ENCODE peak calls at places on chromosome 2, in ten cellular contexts. A is endothelial cell of umbilical vein; Q is left ventricle myocardium superior; H is NCI-H774; B is naive thymus-derived CD8-positive, alpha-beta T cell; D is NCI-H526; W is CD8-positive, alpha-beta memory T cell; T is amygdala; K is T1000; F is NAMALWA. L is an unnamed sample.

GRCh38 chr2:62424899-62425298 is 81.1 kb downstream of the TMEM17 start:
- DNase-seq in A (no peak), Q (no peak), H (no peak), B (no peak), D (no peak), W (no peak), T (no peak), K (no peak), F (no peak), L (no peak)

GRCh38 chr2:193929131-193929530 is 1727.9 kb upstream of the SLC39A10 start:
- DNase-seq in A (peak; percentile 63), Q (no peak), H (no peak), B (no peak), D (no peak), W (no peak), T (no peak), K (no peak), F (no peak), L (no peak)

GRCh38 chr2:43605079-43605655 is 9.3 kb upstream of the THADA start:
- DNase-seq in A (peak; percentile 43), Q (no peak), H (peak; percentile 7), B (peak; percentile 23), D (peak; percentile 55), W (no peak), T (no peak), K (no peak), F (peak; percentile 67), L (peak; percentile 24)

GRCh38 chr2:41853427-41854191 is 194.2 kb upstream of the PKDCC start:
- DNase-seq in A (peak; percentile 53), Q (no peak), H (peak; percentile 27), B (no peak), D (peak; percentile 76), W (no peak), T (peak; percentile 5), K (peak; percentile 9), F (peak; percentile 22), L (peak; percentile 58)

GRCh38 chr2:190205643-190206042 is 114.0 kb downstream of the HIBCH start:
- DNase-seq in A (no peak), Q (no peak), H (no peak), B (no peak), D (no peak), W (no peak), T (no peak), K (no peak), F (no peak), L (no peak)

GRCh38 chr2:46487667-46488333 is 8.4 kb downstream of the TMEM247 start:
- DNase-seq in A (peak; percentile 32), Q (peak; percentile 91), H (no peak), B (no peak), D (no peak), W (no peak), T (no peak), K (peak; percentile 32), F (no peak), L (no peak)

GRCh38 chr2:71620116-71620515 is 166.8 kb downstream of the DYSF start:
- DNase-seq in A (no peak), Q (peak; percentile 4), H (no peak), B (no peak), D (no peak), W (no peak), T (no peak), K (no peak), F (no peak), L (no peak)

GRCh38 chr2:145939949-145940348 is 1420.0 kb upstream of the ZEB2 start:
- DNase-seq in A (no peak), Q (no peak), H (no peak), B (no peak), D (no peak), W (no peak), T (no peak), K (no peak), F (no peak), L (no peak)

GRCh38 chr2:30454571-30454970 is 7.5 kb downstream of the LCLAT1 start:
- DNase-seq in A (no peak), Q (no peak), H (no peak), B (no peak), D (no peak), W (no peak), T (no peak), K (no peak), F (no peak), L (no peak)

GRCh38 chr2:24969784-24970183 is 2.0 kb downstream of the DNAJC27 start:
- DNase-seq in A (no peak), Q (no peak), H (no peak), B (no peak), D (no peak), W (no peak), T (no peak), K (no peak), F (no peak), L (no peak)

GRCh38 chr2:158034198-158034831 is 67.4 kb upstream of the UPP2 start:
- DNase-seq in A (peak; percentile 51), Q (no peak), H (peak; percentile 44), B (peak; percentile 17), D (peak; percentile 76), W (no peak), T (no peak), K (peak; percentile 6), F (peak; percentile 59), L (peak; percentile 28)

L was measured in globus pallidus.